ENCODE peak calls at places on chromosome 11, in five cellular contexts. O is NCI-H345, L is HEK293T, S is chondrocyte, X is activated T-cell treated with anti-CD3 and anti-CD28 coated beads for 24 hours. K is an unnamed sample.

GRCh38 chr11:66150140-66150539 is 80.1 kb downstream of the PACS1 start:
- DNase-seq in S (no peak), L (no peak), X (no peak), O (no peak), K (no peak)

GRCh38 chr11:73570415-73571114 is 27.3 kb downstream of the FAM168A start:
- DNase-seq in S (no peak), O (no peak), X (no peak), L (no peak), K (no peak)

GRCh38 chr11:134283461-134284230 is 7.5 kb downstream of the GLB1L3 start:
- DNase-seq in S (no peak), O (no peak), L (no peak), X (no peak), K (no peak)

GRCh38 chr11:1548221-1549070 is 23.6 kb downstream of the DUSP8 start:
- DNase-seq in L (peak), O (peak), X (no peak), S (no peak), K (no peak)

GRCh38 chr11:80698646-80699045 is 1257.8 kb upstream of the TENM4 start:
- DNase-seq in S (no peak), L (no peak), X (no peak), O (no peak), K (no peak)

GRCh38 chr11:58358969-58359368 is at the start of gene OR5B17:
- DNase-seq in X (no peak), L (no peak), O (no peak), S (no peak), K (no peak)

GRCh38 chr11:10564692-10565318 is 3.7 kb downstream of the LYVE1 start:
- DNase-seq in O (no peak), S (no peak), X (no peak), L (no peak), K (no peak)

GRCh38 chr11:129061466-129062194 is 119.0 kb upstream of the TP53AIP1 start:
- DNase-seq in O (no peak), L (no peak), X (no peak), S (no peak), K (no peak)

GRCh38 chr11:101487775-101488174 is 96.0 kb downstream of the TRPC6 start:
- DNase-seq in O (no peak), S (no peak), L (no peak), X (no peak), K (no peak)

GRCh38 chr11:126072141-126072741 is 9.6 kb upstream of the CDON start:
- DNase-seq in X (no peak), S (no peak), L (no peak), O (no peak), K (no peak)

GRCh38 chr11:62479631-62480201 is 60.9 kb downstream of the SCGB1A1 start:
- DNase-seq in S (no peak), X (no peak), L (no peak), O (no peak), K (no peak)

GRCh38 chr11:46075168-46075567 is 46.1 kb downstream of the PHF21A start:
- DNase-seq in S (no peak), O (no peak), X (no peak), L (no peak), K (no peak)

GRCh38 chr11:92589512-92589911 is 364.9 kb downstream of the FAT3 start:
- DNase-seq in S (no peak), X (no peak), L (no peak), O (no peak), K (no peak)

GRCh38 chr11:43576834-43577521 is 103.6 kb upstream of the HSD17B12 start:
- DNase-seq in L (peak), S (no peak), X (no peak), O (peak), K (no peak)

GRCh38 chr11:111259871-111260270 is 14.3 kb downstream of the POU2AF2 start:
- DNase-seq in O (no peak), L (no peak), S (no peak), X (no peak), K (no peak)

GRCh38 chr11:47369676-47370075 is 8.7 kb downstream of the SPI1 start:
- DNase-seq in X (no peak), S (no peak), O (no peak), L (no peak), K (no peak)

GRCh38 chr11:115761348-115761747 is 257.1 kb upstream of the CADM1 start:
- DNase-seq in S (no peak), O (no peak), L (no peak), X (no peak), K (no peak)